ENCODE peak calls at places on chromosome 21, in nine cellular contexts. N, S, O, W, L, I, D, P and Y are unnamed samples. For H3K36me3, the result is how much of the 10 kb centered on the place peaks cover.

GRCh38 chr21:29078884-29079765 is 5.7 kb upstream of the CCT8 start:
- DNase-seq in N (peak), S (no peak), O (no peak), W (no peak), L (no peak), I (no peak), D (peak), P (no peak), Y (no peak)

GRCh38 chr21:42763578-42764442 is 110.4 kb downstream of the PDE9A start:
- DNase-seq in N (no peak), S (no peak), O (no peak), W (no peak), L (no peak), I (no peak), D (no peak), P (no peak), Y (no peak)

GRCh38 chr21:42678118-42678430 is 24.7 kb downstream of the PDE9A start:
- DNase-seq in N (no peak), S (no peak), O (no peak), W (no peak), L (no peak), I (no peak), D (no peak), P (no peak), Y (no peak)

GRCh38 chr21:31873275-31873695 is 465 bp downstream of the HUNK start:
- DNase-seq in N (no peak), S (peak), O (peak), W (no peak), L (no peak), I (no peak), D (no peak), P (peak), Y (no peak)

GRCh38 chr21:24514081-24514733 is 1093.1 kb downstream of the MRPL39 start:
- DNase-seq in N (no peak), S (no peak), O (no peak), W (no peak), L (no peak), I (peak), D (no peak), P (no peak), Y (no peak)

GRCh38 chr21:44347911-44348451 is 5.4 kb upstream of the TRPM2 start:
- DNase-seq in N (no peak), S (no peak), O (no peak), W (no peak), L (no peak), I (no peak), D (no peak), P (no peak), Y (no peak)

GRCh38 chr21:15093216-15093615 is 28.4 kb upstream of the NRIP1 start:
- DNase-seq in N (no peak), S (no peak), O (no peak), W (no peak), L (no peak), I (no peak), D (no peak), P (no peak), Y (no peak)

GRCh38 chr21:15221799-15222386 is 157.1 kb upstream of the NRIP1 start:
- DNase-seq in N (no peak), S (peak), O (no peak), W (peak), L (no peak), I (peak), D (no peak), P (peak), Y (no peak)

GRCh38 chr21:27450216-27450615 is 483.3 kb upstream of the ADAMTS5 start:
- DNase-seq in N (no peak), S (no peak), O (no peak), W (no peak), L (no peak), I (no peak), D (no peak), P (no peak), Y (no peak)

GRCh38 chr21:36810443-36810842 is 111.5 kb downstream of the SIM2 start:
- DNase-seq in N (no peak), S (no peak), O (no peak), W (no peak), L (no peak), I (no peak), D (no peak), P (no peak), Y (no peak)

DNA sequence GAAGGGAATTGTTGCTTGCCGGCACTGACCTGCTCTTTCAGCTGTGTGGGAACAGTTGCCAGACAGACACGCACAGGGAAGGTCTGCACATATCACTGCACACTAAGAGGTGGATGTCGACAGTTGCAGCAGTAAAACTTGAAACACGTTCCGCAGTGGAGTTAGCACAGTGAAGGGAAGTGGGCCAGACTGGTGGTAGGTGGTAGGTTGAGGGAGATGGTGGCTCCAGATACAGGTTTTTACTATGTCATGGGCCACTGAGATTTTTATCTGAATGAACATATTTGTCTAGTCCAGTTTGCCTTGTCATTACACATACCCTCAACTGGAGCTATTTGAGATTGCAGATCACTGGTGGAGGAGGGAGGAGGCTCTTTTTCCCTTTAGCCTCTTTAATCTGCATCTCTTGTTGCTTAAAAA is 13.5 kb downstream of the MRPS6 start:
- DNase-seq in N (no peak), S (no peak), O (no peak), W (no peak), L (no peak), I (no peak), D (no peak), P (no peak), Y (peak)
- H3K36me3 ChIP-seq in N (under half), S (under half), O (under half), W (under half), L (under half), I (under half), D (under half), P (under half), Y (under half)

GRCh38 chr21:45417256-45417950 is 12.4 kb downstream of the COL18A1 start:
- DNase-seq in N (no peak), S (no peak), O (no peak), W (no peak), L (peak), I (no peak), D (no peak), P (peak), Y (no peak)

GRCh38 chr21:45415943-45416611 is 11.1 kb downstream of the COL18A1 start:
- DNase-seq in N (no peak), S (peak), O (peak), W (no peak), L (peak), I (no peak), D (no peak), P (peak), Y (no peak)

GRCh38 chr21:45417951-45418300 is 13.0 kb downstream of the COL18A1 start:
- DNase-seq in N (no peak), S (peak), O (no peak), W (no peak), L (no peak), I (no peak), D (no peak), P (peak), Y (no peak)

GRCh38 chr21:45415188-45415942 is 10.4 kb downstream of the COL18A1 start:
- DNase-seq in N (no peak), S (no peak), O (peak), W (no peak), L (peak), I (no peak), D (no peak), P (peak), Y (no peak)

GRCh38 chr21:45416619-45417018 is 11.7 kb downstream of the COL18A1 start:
- DNase-seq in N (no peak), S (no peak), O (peak), W (no peak), L (peak), I (no peak), D (no peak), P (no peak), Y (no peak)
- H3K4me3 ChIP-seq in N (no peak), S (no peak), O (no peak), W (no peak), L (no peak), I (no peak), D (no peak), P (no peak), Y (no peak)

GRCh38 chr21:45524756-45525152 is 17.5 kb downstream of the SLC19A1 start:
- DNase-seq in N (no peak), S (no peak), O (no peak), W (no peak), L (peak), I (no peak), D (no peak), P (no peak), Y (no peak)

GRCh38 chr21:45522986-45523385 is 19.3 kb downstream of the SLC19A1 start:
- DNase-seq in N (no peak), S (no peak), O (no peak), W (no peak), L (peak), I (no peak), D (no peak), P (no peak), Y (no peak)

GRCh38 chr21:45525153-45525909 is 16.9 kb downstream of the SLC19A1 start:
- DNase-seq in N (no peak), S (peak), O (peak), W (no peak), L (peak), I (no peak), D (no peak), P (peak), Y (no peak)

GRCh38 chr21:45522381-45522780 is 19.9 kb downstream of the SLC19A1 start:
- DNase-seq in N (no peak), S (no peak), O (no peak), W (no peak), L (peak), I (no peak), D (no peak), P (no peak), Y (no peak)

DNA sequence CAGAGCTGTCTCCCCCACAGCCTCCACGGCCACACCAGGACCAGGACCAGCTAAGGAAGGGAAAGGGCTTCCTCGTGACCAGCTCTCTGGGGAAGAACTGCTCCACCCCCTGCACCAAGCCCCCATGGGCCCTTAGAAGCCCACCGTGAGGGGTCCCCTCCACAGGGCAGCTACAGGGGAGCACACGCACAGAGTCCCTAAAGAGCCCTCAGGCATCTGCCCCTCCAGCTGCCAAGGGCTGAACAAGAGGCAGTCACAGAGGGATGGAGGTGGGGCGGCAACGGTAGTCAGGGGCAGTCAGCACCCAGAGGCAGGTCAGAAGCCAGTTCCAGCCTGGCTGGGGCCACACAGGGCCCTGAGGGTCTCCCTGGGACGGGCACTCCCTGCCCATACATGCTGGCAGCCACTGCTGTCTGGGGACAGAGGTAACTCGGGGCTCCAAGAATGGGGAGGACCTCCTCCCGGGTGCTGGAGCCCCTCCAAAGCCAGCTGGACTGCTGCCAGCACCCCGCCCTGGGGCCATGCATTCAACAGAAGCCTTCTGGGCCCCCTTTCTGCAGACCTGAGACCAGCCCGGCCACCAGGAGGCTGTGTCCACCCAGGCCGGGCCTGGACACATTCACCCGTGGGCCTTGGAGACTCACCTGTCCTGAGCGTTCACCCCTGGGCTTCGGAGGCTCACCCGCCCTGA is 18.7 kb downstream of the SLC19A1 start:
- DNase-seq in N (no peak), S (peak), O (no peak), W (no peak), L (peak), I (no peak), D (no peak), P (peak), Y (no peak)
- H3K36me3 ChIP-seq in N (under half), S (under half), O (under half), W (under half), L (under half), I (under half), D (under half), P (under half), Y (under half)

DNA sequence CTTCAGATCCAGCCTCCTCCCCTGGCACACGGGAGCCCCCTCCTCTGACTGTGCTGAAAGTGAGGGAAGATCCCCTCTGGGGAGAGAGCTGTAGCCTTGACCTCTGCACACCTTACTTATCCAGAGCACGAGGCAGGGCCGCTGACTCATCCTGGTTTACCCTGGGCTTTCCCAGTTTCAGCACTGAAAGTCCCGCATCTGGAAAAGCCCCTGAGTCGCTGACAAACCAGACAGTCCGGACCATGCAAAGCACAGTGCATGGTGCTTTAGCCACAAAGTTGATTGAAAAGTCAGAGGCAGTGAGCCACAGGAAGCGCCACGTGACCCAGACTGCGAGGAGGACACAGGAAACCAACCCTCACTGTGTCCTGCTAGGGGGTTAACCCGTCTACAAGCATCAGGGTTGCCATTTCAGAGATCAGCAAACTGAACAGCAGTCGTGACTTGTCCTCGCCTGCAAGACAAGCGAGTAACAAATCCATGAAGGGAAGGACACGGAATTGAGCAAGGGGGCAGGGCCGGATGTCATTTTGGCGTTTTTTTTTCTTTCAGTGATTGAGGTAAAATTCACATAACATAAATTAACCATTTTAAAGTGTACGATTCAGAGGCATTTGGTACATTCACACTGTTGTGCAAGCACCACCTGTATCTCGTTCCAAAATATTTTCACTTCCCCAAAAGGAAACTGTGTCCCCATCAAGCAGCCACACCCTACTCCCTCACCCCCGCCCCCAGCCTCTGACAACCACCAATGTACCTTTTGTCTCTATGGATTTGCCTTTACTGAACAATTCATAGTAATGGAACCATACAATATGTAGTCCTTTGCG is 19.9 kb upstream of the IFNGR2 start:
- DNase-seq in N (peak), S (no peak), O (no peak), W (peak), L (peak), I (peak), D (peak), P (peak), Y (peak)
- H3K4me3 ChIP-seq in N (peak), S (peak), O (peak), W (no peak), L (no peak), I (no peak), D (peak), P (peak), Y (peak)

GRCh38 chr21:41449613-41450012 is 23.6 kb downstream of the MX1 start:
- DNase-seq in N (no peak), S (no peak), O (no peak), W (no peak), L (no peak), I (no peak), D (no peak), P (no peak), Y (no peak)
- H3K36me3 ChIP-seq in N (half or more), S (under half), O (under half), W (under half), L (under half), I (under half), D (half or more), P (under half), Y (half or more)

GRCh38 chr21:35198982-35199732 is 150.1 kb upstream of the RUNX1 start:
- DNase-seq in N (no peak), S (no peak), O (no peak), W (no peak), L (no peak), I (no peak), D (no peak), P (no peak), Y (no peak)
- H3K4me3 ChIP-seq in N (no peak), S (no peak), O (no peak), W (no peak), L (no peak), I (no peak), D (no peak), P (no peak), Y (no peak)